ENCODE peak calls at places on chromosome 7, in six cellular contexts. One of them, this sample, is unnamed.

GRCh38 chr7:130758429-130759056 is 24.5 kb upstream of the KLF14 start:
- DNase-seq in HCT116: peak
- DNase-seq in NCI-H1436: peak
- DNase-seq in NCI-H1105 treated with DMSO at 0.1 percent for 48 hours: peak
- DNase-seq in stromal cell of bone marrow: peak
- DNase-seq in naive thymus-derived CD4-positive, alpha-beta T cell: no peak
- DNase-seq in this sample: peak

GRCh38 chr7:88200793-88201192 is 19.0 kb downstream of the SRI start:
- DNase-seq in NCI-H1436: peak
- DNase-seq in naive thymus-derived CD4-positive, alpha-beta T cell: no peak
- DNase-seq in NCI-H1105 treated with DMSO at 0.1 percent for 48 hours: peak
- DNase-seq in stromal cell of bone marrow: no peak
- DNase-seq in HCT116: no peak
- DNase-seq in this sample: no peak

GRCh38 chr7:5774790-5775189 is 6.7 kb downstream of the RNF216 start:
- DNase-seq in HCT116: no peak
- DNase-seq in NCI-H1436: no peak
- DNase-seq in NCI-H1105 treated with DMSO at 0.1 percent for 48 hours: no peak
- DNase-seq in stromal cell of bone marrow: no peak
- DNase-seq in naive thymus-derived CD4-positive, alpha-beta T cell: no peak
- DNase-seq in this sample: no peak

GRCh38 chr7:143416565-143417149 is 8.0 kb upstream of the EPHA1 start:
- DNase-seq in NCI-H1436: peak
- DNase-seq in stromal cell of bone marrow: peak
- DNase-seq in naive thymus-derived CD4-positive, alpha-beta T cell: no peak
- DNase-seq in NCI-H1105 treated with DMSO at 0.1 percent for 48 hours: peak
- DNase-seq in HCT116: peak
- DNase-seq in this sample: peak

GRCh38 chr7:44712012-44712411 is 36.6 kb upstream of the ZMIZ2 start:
- DNase-seq in naive thymus-derived CD4-positive, alpha-beta T cell: no peak
- DNase-seq in NCI-H1105 treated with DMSO at 0.1 percent for 48 hours: no peak
- DNase-seq in stromal cell of bone marrow: no peak
- DNase-seq in HCT116: no peak
- DNase-seq in NCI-H1436: no peak
- DNase-seq in this sample: peak

GRCh38 chr7:77453531-77453930 is 37.4 kb upstream of the GSAP start:
- DNase-seq in stromal cell of bone marrow: peak
- DNase-seq in NCI-H1436: no peak
- DNase-seq in naive thymus-derived CD4-positive, alpha-beta T cell: no peak
- DNase-seq in HCT116: no peak
- DNase-seq in NCI-H1105 treated with DMSO at 0.1 percent for 48 hours: no peak
- DNase-seq in this sample: no peak

GRCh38 chr7:85612514-85612913 is 425.7 kb upstream of the SEMA3D start:
- DNase-seq in NCI-H1105 treated with DMSO at 0.1 percent for 48 hours: peak
- DNase-seq in stromal cell of bone marrow: no peak
- DNase-seq in NCI-H1436: no peak
- DNase-seq in naive thymus-derived CD4-positive, alpha-beta T cell: no peak
- DNase-seq in HCT116: no peak
- DNase-seq in this sample: no peak

GRCh38 chr7:132752431-132752830 is 176.2 kb upstream of the PLXNA4 start:
- DNase-seq in NCI-H1436: no peak
- DNase-seq in naive thymus-derived CD4-positive, alpha-beta T cell: no peak
- DNase-seq in HCT116: no peak
- DNase-seq in NCI-H1105 treated with DMSO at 0.1 percent for 48 hours: no peak
- DNase-seq in stromal cell of bone marrow: no peak
- DNase-seq in this sample: no peak

GRCh38 chr7:110633313-110633712 is 457.6 kb upstream of the LRRN3 start:
- DNase-seq in naive thymus-derived CD4-positive, alpha-beta T cell: no peak
- DNase-seq in stromal cell of bone marrow: no peak
- DNase-seq in NCI-H1436: no peak
- DNase-seq in NCI-H1105 treated with DMSO at 0.1 percent for 48 hours: no peak
- DNase-seq in HCT116: no peak
- DNase-seq in this sample: no peak

GRCh38 chr7:107955394-107955793 is 47.6 kb downstream of the LAMB1 start:
- DNase-seq in stromal cell of bone marrow: no peak
- DNase-seq in NCI-H1436: no peak
- DNase-seq in HCT116: no peak
- DNase-seq in naive thymus-derived CD4-positive, alpha-beta T cell: no peak
- DNase-seq in NCI-H1105 treated with DMSO at 0.1 percent for 48 hours: no peak
- DNase-seq in this sample: no peak

GRCh38 chr7:104661575-104661974 is 333.2 kb downstream of the LHFPL3 start:
- DNase-seq in HCT116: no peak
- DNase-seq in NCI-H1436: no peak
- DNase-seq in naive thymus-derived CD4-positive, alpha-beta T cell: no peak
- DNase-seq in NCI-H1105 treated with DMSO at 0.1 percent for 48 hours: no peak
- DNase-seq in stromal cell of bone marrow: no peak
- DNase-seq in this sample: no peak

GRCh38 chr7:28793383-28793782 is 164.7 kb downstream of the TRIL start:
- DNase-seq in naive thymus-derived CD4-positive, alpha-beta T cell: no peak
- DNase-seq in HCT116: no peak
- DNase-seq in stromal cell of bone marrow: no peak
- DNase-seq in NCI-H1436: no peak
- DNase-seq in NCI-H1105 treated with DMSO at 0.1 percent for 48 hours: no peak
- DNase-seq in this sample: peak

GRCh38 chr7:100705341-100705752 is 574 bp upstream of the POP7 start:
- DNase-seq in stromal cell of bone marrow: no peak
- DNase-seq in NCI-H1436: peak
- DNase-seq in HCT116: peak
- DNase-seq in NCI-H1105 treated with DMSO at 0.1 percent for 48 hours: peak
- DNase-seq in naive thymus-derived CD4-positive, alpha-beta T cell: peak
- DNase-seq in this sample: peak

GRCh38 chr7:77887567-77887966 is 89.0 kb downstream of the PHTF2 start:
- DNase-seq in NCI-H1436: no peak
- DNase-seq in stromal cell of bone marrow: peak
- DNase-seq in NCI-H1105 treated with DMSO at 0.1 percent for 48 hours: no peak
- DNase-seq in naive thymus-derived CD4-positive, alpha-beta T cell: no peak
- DNase-seq in HCT116: no peak
- DNase-seq in this sample: peak

GRCh38 chr7:81470084-81470723 is 299.6 kb downstream of the HGF start:
- DNase-seq in NCI-H1105 treated with DMSO at 0.1 percent for 48 hours: peak
- DNase-seq in HCT116: peak
- DNase-seq in naive thymus-derived CD4-positive, alpha-beta T cell: no peak
- DNase-seq in stromal cell of bone marrow: peak
- DNase-seq in NCI-H1436: peak
- DNase-seq in this sample: peak

GRCh38 chr7:107162466-107162865 is 6.3 kb upstream of the HBP1 start:
- DNase-seq in NCI-H1105 treated with DMSO at 0.1 percent for 48 hours: no peak
- DNase-seq in NCI-H1436: no peak
- DNase-seq in HCT116: no peak
- DNase-seq in naive thymus-derived CD4-positive, alpha-beta T cell: no peak
- DNase-seq in stromal cell of bone marrow: no peak
- DNase-seq in this sample: no peak

GRCh38 chr7:151689196-151689971 is 169.7 kb upstream of the RHEB start:
- DNase-seq in HCT116: no peak
- DNase-seq in NCI-H1105 treated with DMSO at 0.1 percent for 48 hours: peak
- DNase-seq in stromal cell of bone marrow: no peak
- DNase-seq in naive thymus-derived CD4-positive, alpha-beta T cell: no peak
- DNase-seq in NCI-H1436: peak
- DNase-seq in this sample: no peak

GRCh38 chr7:20310963-20311742 is 19.5 kb upstream of the ITGB8 start:
- DNase-seq in NCI-H1436: no peak
- DNase-seq in NCI-H1105 treated with DMSO at 0.1 percent for 48 hours: peak
- DNase-seq in naive thymus-derived CD4-positive, alpha-beta T cell: no peak
- DNase-seq in HCT116: peak
- DNase-seq in stromal cell of bone marrow: peak
- DNase-seq in this sample: peak

GRCh38 chr7:142896151-142896550 is 10.6 kb upstream of the TRPV6 start:
- DNase-seq in stromal cell of bone marrow: no peak
- DNase-seq in naive thymus-derived CD4-positive, alpha-beta T cell: no peak
- DNase-seq in NCI-H1105 treated with DMSO at 0.1 percent for 48 hours: no peak
- DNase-seq in HCT116: no peak
- DNase-seq in NCI-H1436: no peak
- DNase-seq in this sample: no peak

This sample was measured in fibroblast of villous mesenchyme.